ENCODE peak calls at places on chromosomes 6 and 20, in eight cellular contexts. J is endothelial cell, M is epithelial cell of esophagus, S is mucosa of gallbladder, D is psoas muscle, Y is NCI-H2081, W is hepatocyte, B is activated T-helper 1 cell treated with Interleukin-2 at 50 U/mL for 16 hours. K is an unnamed sample.

GRCh38 chr20:25987073-25987927 is 290.6 kb upstream of the ZNF337 start:
- DNase-seq in M (peak), S (peak), W (peak), D (peak), Y (peak), B (peak), J (peak), K (no peak)

GRCh38 chr20:53990768-53991472 is 79.5 kb downstream of the BCAS1 start:
- DNase-seq in S (no peak), B (no peak), J (no peak), W (no peak), D (no peak), Y (no peak), M (no peak), K (no peak)

GRCh38 chr20:20343886-20344381 is 24.0 kb upstream of the INSM1 start:
- DNase-seq in S (no peak), W (no peak), Y (no peak), M (no peak), D (no peak), J (no peak), B (no peak), K (no peak)

GRCh38 chr6:129893513-129894098 is 32.5 kb upstream of the TMEM244 start:
- DNase-seq in M (peak), B (no peak), Y (no peak), W (peak), J (no peak), S (no peak), D (no peak), K (no peak)

GRCh38 chr20:58071991-58072390 is 156.5 kb downstream of the ANKRD60 start:
- DNase-seq in M (no peak), W (no peak), J (no peak), B (no peak), Y (no peak), D (no peak), S (no peak), K (no peak)

GRCh38 chr20:44695295-44696230 is 19.6 kb upstream of the CCN5 start:
- DNase-seq in D (no peak), Y (no peak), M (no peak), W (no peak), S (no peak), J (no peak), B (no peak), K (no peak)

GRCh38 chr6:3232017-3232838 is 4.8 kb upstream of the TUBB2B start:
- DNase-seq in Y (peak), W (no peak), J (no peak), B (no peak), S (no peak), M (no peak), D (no peak), K (no peak)

GRCh38 chr6:157535354-157536217 is 154.6 kb downstream of the ZDHHC14 start:
- DNase-seq in S (no peak), M (peak), J (no peak), W (peak), B (no peak), D (no peak), Y (no peak), K (no peak)

GRCh38 chr6:28732052-28732451 is 191.7 kb downstream of the TRIM27 start:
- DNase-seq in Y (no peak), D (no peak), J (no peak), S (no peak), W (no peak), M (no peak), B (no peak), K (no peak)

GRCh38 chr6:167760979-167761793 is 65.5 kb upstream of the AFDN start:
- DNase-seq in M (peak), B (no peak), D (no peak), S (peak), J (no peak), Y (no peak), W (peak), K (no peak)

GRCh38 chr6:75101896-75102680 is 103.8 kb downstream of the COL12A1 start:
- DNase-seq in W (no peak), M (no peak), B (no peak), D (no peak), Y (no peak), S (no peak), J (no peak), K (no peak)

GRCh38 chr6:150380256-150380655 is 11.4 kb downstream of the IYD start:
- DNase-seq in M (no peak), S (no peak), B (no peak), W (no peak), J (no peak), D (no peak), Y (no peak), K (no peak)

GRCh38 chr6:151141685-151142084 is 98.1 kb upstream of the AKAP12 start:
- DNase-seq in M (peak), S (no peak), Y (no peak), W (peak), D (no peak), B (no peak), J (no peak), K (no peak)

GRCh38 chr6:56004421-56004820 is 129.0 kb upstream of the BMP5 start:
- DNase-seq in S (no peak), W (no peak), B (no peak), Y (no peak), M (peak), D (no peak), J (no peak), K (no peak)

GRCh38 chr6:33967966-33968724 is 164.3 kb upstream of the MLN start:
- DNase-seq in M (no peak), W (no peak), J (no peak), B (no peak), Y (peak), S (no peak), D (no peak), K (no peak)

GRCh38 chr6:42970859-42971612 is 7.9 kb downstream of the PEX6 start:
- DNase-seq in Y (no peak), J (no peak), W (no peak), M (peak), B (no peak), D (no peak), S (no peak), K (no peak)

GRCh38 chr20:34615477-34615876 is 57.0 kb downstream of the MAP1LC3A start:
- DNase-seq in J (no peak), Y (no peak), S (no peak), W (no peak), D (no peak), M (peak), B (no peak), K (no peak)

GRCh38 chr6:38168126-38168525 is 348.6 kb downstream of the ZFAND3 start:
- DNase-seq in J (no peak), M (no peak), W (no peak), S (no peak), D (no peak), B (no peak), Y (no peak), K (no peak)

GRCh38 chr6:154447929-154448328 is 62.6 kb downstream of the CNKSR3 start:
- DNase-seq in D (no peak), W (peak), M (no peak), Y (peak), B (no peak), J (no peak), S (no peak), K (no peak)

GRCh38 chr20:4563534-4563933 is 158.2 kb upstream of the PRND start:
- DNase-seq in D (no peak), B (no peak), S (peak), J (peak), W (peak), Y (no peak), M (peak), K (no peak)

GRCh38 chr6:112576421-112576820 is 229.3 kb downstream of the RFPL4B start:
- DNase-seq in J (no peak), Y (no peak), B (no peak), D (no peak), M (no peak), W (no peak), S (no peak), K (no peak)

GRCh38 chr20:48975955-48976354 is 54.4 kb downstream of the ARFGEF2 start:
- DNase-seq in Y (no peak), B (no peak), S (no peak), D (no peak), W (no peak), J (no peak), M (no peak), K (no peak)

GRCh38 chr6:142408409-142408808 is 106.6 kb downstream of the ADGRG6 start:
- DNase-seq in W (no peak), J (no peak), B (no peak), M (no peak), D (no peak), Y (no peak), S (no peak), K (no peak)

GRCh38 chr6:5744497-5744896 is 262.2 kb downstream of the NRN1 start:
- DNase-seq in B (no peak), Y (no peak), M (no peak), D (no peak), J (no peak), S (no peak), W (no peak), K (no peak)

K was measured in T-helper 22 cell.